ENCODE peak calls at places on chromosomes 4 and X, in five cellular contexts. X is coronary artery, G is ascending aorta, D is OCI-LY7, W is Peyer's patch. B is an unnamed sample.

GRCh38 chrX:9341305-9342201 is 123.3 kb upstream of the TBL1X start:
- DNase-seq in G (peak), W (peak), D (peak), X (no peak), B (no peak)

GRCh38 chr4:128322986-128323385 is 35.4 kb upstream of the PGRMC2 start:
- DNase-seq in X (no peak), G (no peak), D (no peak), W (no peak), B (no peak)

GRCh38 chr4:173505924-173506779 is 23.9 kb downstream of the HAND2 start:
- DNase-seq in X (no peak), G (peak), W (no peak), D (peak), B (peak)

GRCh38 chr4:138007572-138007971 is 234.6 kb downstream of the SLC7A11 start:
- DNase-seq in D (no peak), X (no peak), G (no peak), W (no peak), B (no peak)

GRCh38 chr4:62231994-62232393 is 1031.9 kb downstream of the ADGRL3 start:
- DNase-seq in X (no peak), W (no peak), G (no peak), D (no peak), B (no peak)

GRCh38 chr4:15132739-15133138 is 130.5 kb downstream of the CPEB2 start:
- DNase-seq in G (no peak), W (no peak), X (no peak), D (no peak), B (no peak)

GRCh38 chr4:85419103-85419502 is 55.8 kb upstream of the ARHGAP24 start:
- DNase-seq in D (no peak), X (no peak), G (no peak), W (no peak), B (no peak)

GRCh38 chrX:151722241-151722846 is 6.5 kb downstream of the FATE1 start:
- DNase-seq in D (peak), W (no peak), X (no peak), G (no peak), B (no peak)

GRCh38 chr4:112343330-112343729 is 46.2 kb downstream of the ALPK1 start:
- DNase-seq in X (no peak), W (no peak), G (no peak), D (no peak), B (no peak)

GRCh38 chr4:169070071-169070894 is 60.2 kb upstream of the CBR4 start:
- DNase-seq in X (no peak), D (no peak), G (no peak), W (no peak), B (peak)

GRCh38 chr4:30839583-30840520 is 119.7 kb downstream of the PCDH7 start:
- DNase-seq in X (no peak), W (no peak), D (no peak), G (peak), B (no peak)

GRCh38 chr4:74570095-74570494 is 125.2 kb downstream of the AREG start:
- DNase-seq in D (no peak), G (no peak), W (no peak), X (no peak), B (no peak)

GRCh38 chr4:176189891-176190795 is 5.2 kb downstream of the SPATA4 start:
- DNase-seq in D (no peak), W (no peak), G (no peak), X (no peak), B (no peak)

GRCh38 chr4:149311076-149311475 is 504.6 kb downstream of the IQCM start:
- DNase-seq in X (no peak), D (no peak), G (no peak), W (no peak), B (no peak)

GRCh38 chr4:150579591-150580234 is 2.2 kb upstream of the MAB21L2 start:
- DNase-seq in X (no peak), D (no peak), G (no peak), W (no peak), B (peak)

GRCh38 chrX:1387141-1387776 is 4.7 kb downstream of the SLC25A6 start:
- DNase-seq in G (no peak), X (no peak), W (peak), D (no peak), B (no peak)

GRCh38 chr4:166680801-166681200 is 553.5 kb downstream of the SPOCK3 start:
- DNase-seq in D (no peak), G (no peak), W (no peak), X (no peak), B (no peak)

GRCh38 chr4:156660470-156660869 is 311.1 kb downstream of the PDGFC start:
- DNase-seq in D (no peak), X (no peak), W (no peak), G (no peak), B (no peak)

GRCh38 chr4:67885727-67886126 is 1.9 kb upstream of the TMPRSS11D start:
- DNase-seq in D (no peak), G (no peak), X (no peak), W (no peak), B (no peak)

GRCh38 chr4:54165438-54165837 is 63.7 kb upstream of the PDGFRA start:
- DNase-seq in X (no peak), D (no peak), G (no peak), W (no peak), B (no peak)

GRCh38 chrX:102338162-102338561 is 91.2 kb downstream of the NXF2 start:
- DNase-seq in W (no peak), G (no peak), D (no peak), X (no peak), B (no peak)

GRCh38 chr4:117514779-117515178 is 429.4 kb upstream of the TRAM1L1 start:
- DNase-seq in D (no peak), G (no peak), W (no peak), X (no peak), B (no peak)

GRCh38 chr4:83591730-83592129 is 55.8 kb downstream of the GPAT3 start:
- DNase-seq in G (no peak), X (no peak), D (no peak), W (no peak), B (no peak)

GRCh38 chr4:90503677-90504076 is 376.5 kb downstream of the CCSER1 start:
- DNase-seq in D (peak), W (no peak), G (no peak), X (no peak), B (no peak)

GRCh38 chr4:158581161-158581560 is 59.5 kb downstream of the RXFP1 start:
- DNase-seq in G (no peak), W (no peak), D (no peak), X (no peak), B (no peak)

GRCh38 chrX:20116575-20117240 is at the start of gene MAP7D2:
- DNase-seq in X (no peak), D (no peak), W (no peak), G (no peak), B (no peak)

GRCh38 chr4:52660643-52661042 is 1.5 kb upstream of the USP46 start:
- DNase-seq in X (no peak), W (no peak), G (no peak), D (no peak), B (no peak)

GRCh38 chr4:4411906-4412305 is 25.0 kb downstream of the NSG1 start:
- DNase-seq in D (no peak), X (no peak), G (no peak), W (no peak), B (no peak)

GRCh38 chr4:155442267-155443105 is 65.7 kb upstream of the MAP9 start:
- DNase-seq in D (peak), G (peak), W (peak), X (peak), B (peak)

GRCh38 chrX:9644335-9644734 is 121.3 kb downstream of the GPR143 start:
- DNase-seq in X (no peak), G (no peak), W (no peak), D (no peak), B (no peak)

GRCh38 chr4:87038837-87039715 is 104.3 kb downstream of the AFF1 start:
- DNase-seq in G (peak), W (no peak), X (peak), D (no peak), B (no peak)

DNA sequence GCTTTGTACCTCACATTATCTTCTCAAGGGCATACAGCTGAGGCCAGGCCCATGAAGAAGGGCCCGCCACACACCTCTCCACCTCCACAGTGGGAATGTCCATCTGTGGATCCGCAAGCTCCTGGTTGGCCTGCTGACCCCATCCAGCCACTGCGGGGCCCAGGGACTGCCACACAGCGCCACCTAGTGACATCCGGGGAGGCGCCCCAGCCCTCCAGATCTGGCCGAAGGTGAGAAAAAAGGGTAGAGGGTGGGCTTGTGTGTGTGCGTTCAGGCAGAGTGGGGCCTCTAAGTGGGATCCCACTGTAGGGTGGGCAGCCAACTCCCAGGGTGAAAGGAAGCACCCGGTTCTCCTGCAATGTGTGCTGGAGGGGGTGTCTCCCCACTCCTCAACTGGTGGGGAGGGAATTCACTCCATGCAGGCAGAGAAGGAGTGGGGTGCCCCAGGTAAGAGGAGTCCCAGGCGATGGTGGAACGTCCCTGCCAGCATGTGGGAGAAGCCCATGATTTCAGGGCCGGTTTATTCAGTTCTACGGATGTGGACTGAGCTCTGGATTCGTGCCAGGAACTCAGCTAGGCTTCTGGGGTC is 117.3 kb downstream of the ENPP6 start:
- DNase-seq in W (no peak), D (peak), X (no peak), G (no peak), B (no peak)
- TF ChIP-seq CTCF in W (peak), D (peak), X (no peak), G (peak), B (peak)

GRCh38 chr4:76585897-76586360 is 150.9 kb downstream of the SHROOM3 start:
- DNase-seq in W (peak), D (no peak), G (peak), X (peak), B (peak)
- TF ChIP-seq CTCF in W (peak), D (no peak), G (peak), X (no peak), B (peak)

DNA sequence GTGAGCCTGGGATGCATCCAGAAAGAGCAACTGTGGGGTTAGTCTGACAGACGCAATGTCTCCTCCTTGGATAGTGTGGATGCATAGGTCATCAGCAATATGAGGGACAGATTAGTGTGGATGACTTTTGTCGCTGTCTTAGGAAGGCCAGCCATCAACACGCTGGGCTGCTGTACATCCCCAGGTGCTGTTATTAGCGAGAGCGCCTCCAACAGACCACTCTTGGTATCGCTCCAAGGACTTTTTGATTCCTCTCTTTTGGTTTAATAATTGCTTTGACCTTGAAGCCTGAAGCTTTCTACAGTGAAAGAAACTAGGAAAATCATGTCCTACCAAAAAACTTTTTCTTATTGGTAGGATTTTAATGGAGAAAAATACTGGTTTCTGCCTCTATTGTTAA is 76.7 kb downstream of the TMEM131L start:
- DNase-seq in X (no peak), D (no peak), G (no peak), W (peak), B (no peak)
- TF ChIP-seq CTCF in X (no peak), D (peak), G (no peak), W (no peak), B (peak)

GRCh38 chrX:5054852-5055251 is 1173.8 kb downstream of the NLGN4X start:
- DNase-seq in G (no peak), D (no peak), X (no peak), W (no peak), B (no peak)
- TF ChIP-seq CTCF in G (no peak), D (no peak), X (no peak), W (no peak), B (no peak)

DNA sequence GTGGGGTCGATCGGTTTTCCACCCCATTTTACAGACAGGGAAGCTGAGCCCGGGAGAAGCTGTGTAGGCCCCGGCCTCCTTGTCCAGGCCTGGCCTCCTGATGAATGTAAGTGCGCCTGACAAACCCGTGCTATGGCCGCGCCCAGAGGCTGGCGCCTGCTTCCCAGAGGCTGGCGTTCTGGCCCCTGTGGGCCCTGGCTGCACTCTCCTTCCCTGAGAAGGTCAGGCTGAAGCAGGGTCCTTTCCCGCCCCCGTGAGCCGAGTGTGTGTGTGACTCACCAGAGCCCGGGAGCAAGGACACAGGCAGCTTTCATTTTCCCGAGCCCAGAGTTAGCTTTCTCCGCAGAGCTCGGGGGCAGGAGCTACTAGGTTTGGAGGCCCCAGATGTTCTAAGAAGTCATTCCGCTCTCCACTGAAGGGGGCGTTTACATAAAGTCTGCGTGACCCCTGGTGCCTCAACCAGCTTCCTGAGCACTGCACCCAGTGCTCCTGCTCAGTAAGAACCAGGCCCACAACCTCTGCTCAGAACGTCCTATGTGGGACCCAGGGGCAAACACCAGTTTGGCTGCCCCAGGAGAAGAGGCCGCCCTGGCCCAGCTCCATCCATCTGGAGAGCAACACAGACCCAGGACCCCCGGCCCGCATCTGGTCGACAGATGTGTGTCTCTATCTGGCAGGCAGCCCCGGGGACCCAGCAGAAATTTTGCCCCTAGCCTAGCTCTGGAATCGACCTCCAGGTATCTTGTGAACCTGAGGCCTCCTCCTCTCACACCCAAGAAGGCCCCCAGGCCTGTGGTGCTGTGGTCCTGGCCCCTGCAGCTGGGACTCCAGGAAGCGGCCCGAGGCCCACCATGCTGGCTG is 13.6 kb downstream of the UVSSA start:
- DNase-seq in X (no peak), D (no peak), G (no peak), W (no peak), B (no peak)
- TF ChIP-seq CTCF in X (no peak), D (no peak), G (no peak), W (no peak), B (no peak)

GRCh38 chrX:124097116-124097515 is 135.6 kb downstream of the STAG2 start:
- DNase-seq in G (no peak), X (no peak), D (no peak), W (no peak), B (no peak)

GRCh38 chrX:124093222-124093621 is 131.7 kb downstream of the STAG2 start:
- DNase-seq in W (no peak), G (no peak), D (no peak), X (no peak), B (no peak)

GRCh38 chrX:124103966-124104365 is 142.5 kb downstream of the STAG2 start:
- DNase-seq in D (no peak), W (no peak), G (no peak), X (no peak), B (no peak)

DNA sequence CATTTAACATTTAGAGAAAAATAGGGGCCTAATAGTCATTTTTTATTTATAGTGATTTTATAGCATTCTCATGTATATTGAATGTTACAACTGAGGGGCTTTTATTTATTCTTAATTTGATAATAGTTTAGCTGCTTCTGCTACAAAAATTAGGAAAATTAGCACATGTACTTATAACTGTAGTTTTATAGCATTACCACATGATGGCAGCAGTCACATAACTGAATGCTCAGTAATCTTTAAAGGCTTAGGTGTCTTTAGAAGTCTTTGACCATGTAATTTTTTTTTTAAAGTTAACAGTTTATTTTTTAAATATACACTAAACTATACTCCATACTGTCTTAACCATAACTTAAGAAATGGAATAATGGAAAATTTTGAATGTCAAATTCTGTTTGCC is 136.6 kb downstream of the STAG2 start:
- DNase-seq in G (no peak), W (no peak), X (no peak), D (peak), B (no peak)
- TF ChIP-seq CTCF in G (peak), W (peak), X (peak), D (peak), B (peak)

DNA sequence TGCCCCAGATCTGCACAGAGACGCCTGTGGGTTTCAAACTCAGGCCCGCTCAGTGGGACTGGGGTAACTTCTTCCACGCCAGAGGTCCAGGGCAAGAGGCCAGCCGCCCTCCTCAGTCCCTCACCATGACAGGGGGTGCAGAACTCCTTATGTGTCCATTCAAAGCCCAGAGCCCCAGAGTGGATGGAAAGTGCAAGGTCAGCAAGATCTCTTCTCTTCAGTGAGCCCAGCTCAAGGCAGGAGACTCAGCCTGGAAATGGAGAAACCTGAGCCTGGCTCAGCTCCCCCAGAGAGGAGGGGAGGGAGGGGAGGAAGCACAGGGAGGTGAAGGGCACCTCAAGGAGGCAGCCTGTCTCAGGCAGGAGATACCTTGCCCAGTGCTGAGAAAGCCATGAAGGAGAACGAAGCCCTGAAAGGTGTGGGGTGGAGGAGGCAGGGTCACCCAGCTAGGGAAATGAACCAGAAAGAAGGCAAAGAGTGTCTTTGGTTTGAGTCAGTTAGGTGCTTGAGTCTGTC is 121.8 kb upstream of the PJA1 start:
- DNase-seq in G (no peak), X (no peak), W (no peak), D (no peak), B (no peak)
- TF ChIP-seq CTCF in G (no peak), X (no peak), W (no peak), D (no peak), B (no peak)

GRCh38 chr4:113636438-113636818 is 125.1 kb downstream of the CAMK2D start:
- DNase-seq in X (no peak), W (peak), G (no peak), D (peak), B (no peak)
- TF ChIP-seq CTCF in X (no peak), W (peak), G (no peak), D (peak), B (no peak)

GRCh38 chr4:7068279-7068842 is 497 bp upstream of the GRPEL1 start:
- DNase-seq in G (no peak), D (no peak), X (no peak), W (no peak), B (no peak)

GRCh38 chr4:7067523-7068278 is at the start of gene GRPEL1:
- DNase-seq in X (peak), G (peak), W (peak), D (peak), B (peak)

GRCh38 chr4:7066006-7066405 is 1.9 kb downstream of the GRPEL1 start:
- DNase-seq in G (peak), W (no peak), X (no peak), D (no peak), B (no peak)

GRCh38 chr4:7067147-7067522 is 729 bp downstream of the GRPEL1 start:
- DNase-seq in X (no peak), D (no peak), G (no peak), W (peak), B (no peak)

DNA sequence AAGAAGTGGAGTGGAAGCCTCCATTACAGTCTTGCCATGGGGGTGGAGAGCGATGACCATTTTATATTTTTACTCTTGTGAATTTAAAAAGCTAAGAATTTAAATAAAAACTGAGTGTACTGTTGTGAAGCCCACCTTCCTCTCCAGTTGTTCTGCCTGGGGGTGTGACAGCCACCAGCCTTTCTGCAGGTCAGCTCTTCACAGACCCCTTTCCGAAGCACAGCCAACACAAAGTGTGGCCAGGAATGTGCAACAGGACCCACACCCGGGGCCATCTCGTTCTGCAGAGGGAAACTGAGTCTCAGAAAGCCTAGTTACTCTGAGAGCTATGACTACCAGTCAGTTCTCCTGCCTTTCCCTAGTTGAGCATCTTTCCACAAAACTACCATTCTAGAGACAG is 1.4 kb downstream of the GRPEL1 start:
- DNase-seq in X (no peak), D (no peak), W (no peak), G (peak), B (no peak)
- TF ChIP-seq CTCF in X (no peak), D (no peak), W (no peak), G (no peak), B (no peak)

GRCh38 chrX:106039920-106040319 is 1.4 kb upstream of the SERPINA7 start:
- DNase-seq in D (no peak), G (no peak), W (no peak), X (no peak), B (no peak)
- TF ChIP-seq CTCF in D (peak), G (no peak), W (peak), X (no peak), B (peak)

B was measured in type B pancreatic cell.